ENCODE peak calls at places on chromosomes 3 and 15, in six cellular contexts. R, A, V, P, H and I are unnamed samples.

GRCh38 chr3:9473496-9473895 is 76.1 kb downstream of the SETD5 start:
- DNase-seq in V (no peak), A (no peak), R (no peak), P (no peak), H (no peak), I (no peak)

GRCh38 chr3:25885544-25885943 is 95.7 kb downstream of the OXSM start:
- DNase-seq in R (no peak), A (no peak), H (peak; percentile 36), P (no peak), V (no peak), I (no peak)

GRCh38 chr3:33131328-33132018 is 17.7 kb downstream of the CRTAP start:
- DNase-seq in V (peak; percentile 23), H (peak; percentile 58), A (no peak), P (no peak), R (no peak), I (peak; percentile 89)

GRCh38 chr15:45521596-45522167 is 873 bp downstream of the SLC30A4 start:
- DNase-seq in H (peak; percentile 8), P (no peak), V (no peak), R (no peak), A (no peak), I (peak; percentile 13)

GRCh38 chr15:42145546-42146455 is 10.6 kb downstream of the PLA2G4F start:
- DNase-seq in V (no peak), A (no peak), R (no peak), P (no peak), H (no peak), I (no peak)

GRCh38 chr15:64883997-64884511 is 27.6 kb upstream of the ANKDD1A start:
- DNase-seq in H (peak; percentile 81), A (no peak), V (peak; percentile 80), P (peak; percentile 70), R (peak; percentile 47), I (peak; percentile 93)

GRCh38 chr3:14358426-14359211 is 43.8 kb upstream of the SLC6A6 start:
- DNase-seq in R (no peak), A (peak; percentile 80), V (peak; percentile 50), P (peak; percentile 75), H (peak; percentile 63), I (peak; percentile 60)

GRCh38 chr15:84681822-84682221 is 23.8 kb upstream of the NMB start:
- DNase-seq in R (no peak), A (no peak), V (no peak), H (peak; percentile 73), P (no peak), I (peak; percentile 93)

GRCh38 chr15:45402955-45403892 is 24.9 kb upstream of the GATM start:
- DNase-seq in A (no peak), V (peak; percentile 18), P (peak; percentile 25), H (peak; percentile 30), R (peak; percentile 64), I (peak; percentile 32)

GRCh38 chr3:85737846-85738245 is 779.1 kb downstream of the CADM2 start:
- DNase-seq in P (no peak), R (no peak), V (no peak), A (no peak), H (peak; percentile 68), I (no peak)

GRCh38 chr3:60053518-60054265 is 1003.9 kb upstream of the CFAP20DC start:
- DNase-seq in H (peak; percentile 81), A (no peak), R (no peak), P (no peak), V (no peak), I (no peak)

GRCh38 chr3:122102191-122102935 is 47.2 kb downstream of the CD86 start:
- DNase-seq in R (no peak), V (no peak), P (no peak), A (no peak), H (no peak), I (no peak)

GRCh38 chr3:185049710-185050109 is 103.2 kb downstream of the C3orf70 start:
- DNase-seq in R (no peak), P (no peak), A (no peak), H (no peak), V (no peak), I (no peak)

GRCh38 chr3:185056908-185057307 is 96.0 kb downstream of the C3orf70 start:
- DNase-seq in P (no peak), R (no peak), A (no peak), H (no peak), V (no peak), I (no peak)

GRCh38 chr3:185057829-185058228 is 95.0 kb downstream of the C3orf70 start:
- DNase-seq in V (no peak), R (no peak), P (no peak), H (no peak), A (no peak), I (no peak)

DNA sequence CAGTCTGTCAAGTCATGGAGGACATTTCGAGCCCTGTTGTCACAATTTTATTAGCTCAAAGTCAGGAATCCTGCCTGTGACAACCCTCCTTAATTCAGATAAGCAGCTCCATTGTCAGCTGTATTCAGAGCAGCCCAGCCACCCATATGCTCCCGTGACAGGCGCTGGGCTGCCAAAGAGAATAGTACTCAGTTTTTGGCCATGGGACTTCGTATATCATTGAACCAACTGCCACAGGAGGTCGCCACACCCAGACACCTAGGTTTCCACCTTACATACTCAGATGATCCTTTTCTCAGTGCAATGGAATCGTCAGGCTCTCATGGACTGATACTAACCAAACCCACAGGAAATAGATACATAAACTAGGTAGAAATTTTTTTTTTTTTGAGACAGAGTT is 100.2 kb downstream of the C3orf70 start:
- DNase-seq in P (no peak), V (no peak), H (no peak), R (no peak), A (no peak), I (no peak)
- TF ChIP-seq CTCF in P (no peak), V (no peak), H (no peak), R (no peak), A (no peak), I (no peak)

DNA sequence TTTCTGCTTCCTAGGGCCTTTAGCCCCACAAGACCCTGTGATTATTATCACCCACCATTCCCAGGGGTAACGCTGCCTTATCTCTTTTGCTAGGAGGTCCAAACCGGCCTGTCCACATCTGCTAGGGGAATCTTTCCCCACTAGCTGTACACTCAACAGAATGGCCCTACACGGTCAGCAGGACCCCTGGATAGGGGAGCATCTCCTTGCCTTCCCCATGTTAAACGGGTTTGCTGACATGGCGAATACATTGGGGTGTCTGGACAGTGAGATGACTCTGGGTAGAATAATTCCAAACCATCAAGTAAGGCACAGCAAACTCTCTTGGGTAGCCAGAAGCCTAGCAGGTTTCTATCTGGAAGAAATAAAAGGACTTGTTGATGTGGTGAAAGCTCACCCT is 702 bp downstream of the TRAIP start:
- DNase-seq in H (no peak), P (no peak), A (no peak), R (no peak), V (no peak), I (no peak)
- H3K4me3 ChIP-seq in H (peak overlapping the region; percentile 84), P (peak overlapping the region; percentile 74), A (peak overlapping the region; percentile 46), R (peak overlapping the region; percentile 73), V (peak overlapping the region; percentile 47), I (no peak overlapping the region)

DNA sequence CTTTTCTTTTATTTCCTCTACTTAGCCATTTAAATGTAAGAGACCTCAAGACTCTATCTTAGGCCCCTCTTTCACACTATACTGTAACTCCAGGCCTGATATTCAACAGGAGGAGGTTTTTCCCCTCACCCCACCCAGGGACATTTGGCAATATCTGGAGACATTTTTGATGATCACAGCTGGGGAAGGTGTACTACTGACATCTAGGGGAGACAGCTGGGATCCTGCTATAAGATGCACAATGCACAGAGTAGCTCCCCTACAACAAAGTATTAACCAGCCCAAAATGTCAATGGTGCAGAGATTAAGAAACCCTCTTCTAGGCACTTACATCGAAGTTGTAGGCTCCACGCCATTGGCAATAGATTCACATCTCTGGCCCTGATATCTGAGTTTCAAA is 517.5 kb upstream of the UBE2E2 start:
- DNase-seq in A (no peak), H (no peak), V (no peak), P (no peak), R (no peak), I (peak; percentile 49)
- TF ChIP-seq CTCF in A (no peak), H (no peak), V (no peak), P (no peak), R (no peak), I (peak; percentile 74)

GRCh38 chr15:71011503-71012155 is 103.6 kb upstream of the THSD4 start:
- DNase-seq in V (no peak), R (no peak), P (no peak), A (no peak), H (peak; percentile 64), I (peak; percentile 82)

GRCh38 chr15:71008250-71008870 is 106.9 kb upstream of the THSD4 start:
- DNase-seq in R (no peak), P (no peak), A (no peak), V (no peak), H (no peak), I (no peak)

GRCh38 chr15:71013446-71013845 is 101.8 kb upstream of the THSD4 start:
- DNase-seq in P (no peak), V (no peak), A (no peak), H (no peak), R (no peak), I (no peak)

GRCh38 chr15:71010439-71010838 is 104.8 kb upstream of the THSD4 start:
- DNase-seq in H (no peak), A (no peak), V (no peak), R (no peak), P (no peak), I (no peak)

DNA sequence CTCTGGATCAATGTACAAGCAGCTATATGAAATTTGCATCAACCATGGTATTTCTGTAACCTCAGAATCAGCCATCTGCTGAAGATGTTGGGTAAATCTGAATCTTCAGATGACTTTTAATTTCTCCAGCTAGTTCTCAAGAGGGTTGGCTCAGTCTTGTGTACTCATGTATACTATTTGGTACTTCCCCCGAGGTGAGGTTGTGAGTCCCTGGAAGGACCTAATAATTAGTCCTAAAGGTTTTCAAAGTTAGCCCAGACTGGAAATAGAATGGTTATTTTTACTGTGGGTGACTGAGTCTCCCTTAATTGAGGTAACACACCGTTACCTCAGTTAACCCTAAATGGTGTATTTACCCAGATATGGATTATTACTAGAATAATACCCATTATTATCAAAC is 104.3 kb upstream of the THSD4 start:
- DNase-seq in V (no peak), H (no peak), R (no peak), A (no peak), P (no peak), I (no peak)
- H3K4me3 ChIP-seq in V (no peak overlapping the region), H (no peak overlapping the region), R (no peak overlapping the region), A (no peak overlapping the region), P (peak overlapping the region; percentile 62), I (no peak overlapping the region)

GRCh38 chr3:98612587-98612986 is 19.2 kb upstream of the CPOX start:
- DNase-seq in V (no peak), H (no peak), A (no peak), P (no peak), R (no peak), I (no peak)
- TF ChIP-seq CTCF in V (no peak), H (no peak), A (no peak), P (peak; percentile 14), R (no peak), I (peak; percentile 9)

GRCh38 chr3:127073931-127074820 is 91.3 kb downstream of the PLXNA1 start:
- DNase-seq in P (no peak), A (no peak), R (no peak), V (no peak), H (no peak), I (peak; percentile 60)
- H3K4me3 ChIP-seq in P (no peak overlapping the region), A (no peak overlapping the region), R (no peak overlapping the region), V (no peak overlapping the region), H (no peak overlapping the region), I (no peak overlapping the region)